ENCODE peak calls at places on chromosomes 6 and 20, in nine cellular contexts. One of them, this sample, is unnamed.

GRCh38 chr6:41929918-41930317 is 8.6 kb downstream of the BYSL start:
- DNase-seq in A549: no peak
- DNase-seq in mammary epithelial cell: no peak
- DNase-seq in ovary: no peak
- DNase-seq in lung: no peak
- DNase-seq in HCT116: no peak
- DNase-seq in effector memory CD4-positive, alpha-beta T cell: no peak
- DNase-seq in GM23338: no peak
- DNase-seq in A673: no peak
- DNase-seq in this sample: peak

GRCh38 chr20:19688031-19688806 is 69.8 kb upstream of the RIN2 start:
- DNase-seq in A549: peak
- DNase-seq in mammary epithelial cell: peak
- DNase-seq in ovary: peak
- DNase-seq in lung: peak
- DNase-seq in HCT116: peak
- DNase-seq in effector memory CD4-positive, alpha-beta T cell: no peak
- DNase-seq in GM23338: peak
- DNase-seq in A673: peak
- DNase-seq in this sample: no peak

GRCh38 chr6:169723991-169724553 is at the start of gene PHF10:
- DNase-seq in A549: peak
- DNase-seq in mammary epithelial cell: no peak
- DNase-seq in ovary: peak
- DNase-seq in lung: no peak
- DNase-seq in HCT116: no peak
- DNase-seq in effector memory CD4-positive, alpha-beta T cell: peak
- DNase-seq in GM23338: peak
- DNase-seq in A673: peak
- DNase-seq in this sample: peak

GRCh38 chr20:31608256-31608980 is 3.3 kb downstream of the ID1 start:
- DNase-seq in A549: peak
- DNase-seq in mammary epithelial cell: peak
- DNase-seq in ovary: peak
- DNase-seq in lung: peak
- DNase-seq in HCT116: peak
- DNase-seq in effector memory CD4-positive, alpha-beta T cell: no peak
- DNase-seq in GM23338: peak
- DNase-seq in A673: no peak
- DNase-seq in this sample: no peak

GRCh38 chr6:30685977-30686907 is at the start of gene PPP1R18:
- DNase-seq in A549: peak
- DNase-seq in mammary epithelial cell: peak
- DNase-seq in ovary: peak
- DNase-seq in lung: peak
- DNase-seq in HCT116: no peak
- DNase-seq in effector memory CD4-positive, alpha-beta T cell: peak
- DNase-seq in GM23338: peak
- DNase-seq in A673: peak
- DNase-seq in this sample: peak

GRCh38 chr20:59948828-59949720 is 8.9 kb downstream of the FAM217B start:
- DNase-seq in A549: peak
- DNase-seq in mammary epithelial cell: peak
- DNase-seq in ovary: no peak
- DNase-seq in lung: no peak
- DNase-seq in HCT116: peak
- DNase-seq in effector memory CD4-positive, alpha-beta T cell: no peak
- DNase-seq in GM23338: peak
- DNase-seq in A673: peak
- DNase-seq in this sample: no peak

GRCh38 chr6:121006024-121006423 is 328.3 kb downstream of the TBC1D32 start:
- DNase-seq in A549: no peak
- DNase-seq in mammary epithelial cell: no peak
- DNase-seq in ovary: no peak
- DNase-seq in lung: no peak
- DNase-seq in HCT116: no peak
- DNase-seq in effector memory CD4-positive, alpha-beta T cell: no peak
- DNase-seq in GM23338: no peak
- DNase-seq in A673: no peak
- DNase-seq in this sample: no peak

GRCh38 chr20:39775110-39775509 is 813.0 kb downstream of the DHX35 start:
- DNase-seq in A549: no peak
- DNase-seq in mammary epithelial cell: peak
- DNase-seq in ovary: peak
- DNase-seq in lung: peak
- DNase-seq in HCT116: no peak
- DNase-seq in effector memory CD4-positive, alpha-beta T cell: no peak
- DNase-seq in GM23338: no peak
- DNase-seq in A673: no peak
- DNase-seq in this sample: no peak

GRCh38 chr6:360791-361373 is 30.7 kb upstream of the IRF4 start:
- DNase-seq in A549: no peak
- DNase-seq in mammary epithelial cell: no peak
- DNase-seq in ovary: no peak
- DNase-seq in lung: no peak
- DNase-seq in HCT116: no peak
- DNase-seq in effector memory CD4-positive, alpha-beta T cell: no peak
- DNase-seq in GM23338: no peak
- DNase-seq in A673: no peak
- DNase-seq in this sample: no peak

DNA sequence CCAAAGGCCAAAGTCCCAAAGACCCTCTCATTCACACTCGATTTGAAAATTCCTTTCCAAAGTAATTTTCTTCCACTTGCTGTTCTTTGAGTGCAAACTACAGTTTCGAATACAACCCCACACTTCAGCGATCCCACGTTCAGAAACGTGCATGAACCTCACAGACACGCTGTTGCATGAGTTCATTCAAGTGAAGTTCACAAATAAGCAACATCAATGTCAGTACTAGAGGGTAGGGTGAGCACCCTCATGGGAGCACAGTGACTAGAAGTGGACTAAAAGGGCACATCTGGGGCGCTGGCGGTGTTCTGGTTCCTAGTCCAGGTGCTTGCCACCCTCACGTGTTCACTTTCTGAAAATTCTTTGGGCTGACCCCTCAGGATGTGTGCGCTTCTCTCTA is 59.0 kb downstream of the FAM50B start:
- DNase-seq in A549: no peak
- DNase-seq in mammary epithelial cell: no peak
- DNase-seq in ovary: no peak
- DNase-seq in lung: no peak
- DNase-seq in HCT116: no peak
- DNase-seq in effector memory CD4-positive, alpha-beta T cell: no peak
- DNase-seq in GM23338: no peak
- DNase-seq in A673: no peak
- DNase-seq in this sample: no peak
- H3K27ac ChIP-seq in A549: no peak
- H3K27ac ChIP-seq in mammary epithelial cell: no peak
- H3K27ac ChIP-seq in ovary: no peak
- H3K27ac ChIP-seq in lung: no peak
- H3K27ac ChIP-seq in HCT116: no peak
- H3K27ac ChIP-seq in effector memory CD4-positive, alpha-beta T cell: no peak
- H3K27ac ChIP-seq in GM23338: no peak
- H3K27ac ChIP-seq in A673: no peak
- H3K27ac ChIP-seq in this sample: no peak

GRCh38 chr20:64080813-64081619 is 1.1 kb downstream of the OPRL1 start:
- DNase-seq in A549: no peak
- DNase-seq in mammary epithelial cell: no peak
- DNase-seq in ovary: no peak
- DNase-seq in lung: no peak
- DNase-seq in HCT116: no peak
- DNase-seq in effector memory CD4-positive, alpha-beta T cell: no peak
- DNase-seq in GM23338: no peak
- DNase-seq in A673: no peak
- DNase-seq in this sample: no peak
- H3K4me3 ChIP-seq in A549: no peak
- H3K4me3 ChIP-seq in mammary epithelial cell: no peak
- H3K4me3 ChIP-seq in ovary: no peak
- H3K4me3 ChIP-seq in lung: no peak
- H3K4me3 ChIP-seq in HCT116: no peak
- H3K4me3 ChIP-seq in effector memory CD4-positive, alpha-beta T cell: no peak
- H3K4me3 ChIP-seq in GM23338: peak
- H3K4me3 ChIP-seq in A673: peak
- H3K4me3 ChIP-seq in this sample: no peak

GRCh38 chr20:63047946-63048345 is 41.2 kb upstream of the BHLHE23 start:
- DNase-seq in A549: no peak
- DNase-seq in mammary epithelial cell: no peak
- DNase-seq in ovary: no peak
- DNase-seq in lung: no peak
- DNase-seq in HCT116: no peak
- DNase-seq in effector memory CD4-positive, alpha-beta T cell: no peak
- DNase-seq in GM23338: no peak
- DNase-seq in A673: no peak
- DNase-seq in this sample: no peak
- H3K27ac ChIP-seq in A549: no peak
- H3K27ac ChIP-seq in mammary epithelial cell: no peak
- H3K27ac ChIP-seq in ovary: no peak
- H3K27ac ChIP-seq in lung: no peak
- H3K27ac ChIP-seq in HCT116: no peak
- H3K27ac ChIP-seq in effector memory CD4-positive, alpha-beta T cell: no peak
- H3K27ac ChIP-seq in GM23338: no peak
- H3K27ac ChIP-seq in A673: no peak
- H3K27ac ChIP-seq in this sample: no peak

GRCh38 chr6:36676142-36677058 is 2.1 kb upstream of the CDKN1A start:
- DNase-seq in A549: no peak
- DNase-seq in mammary epithelial cell: peak
- DNase-seq in ovary: no peak
- DNase-seq in lung: no peak
- DNase-seq in HCT116: no peak
- DNase-seq in effector memory CD4-positive, alpha-beta T cell: no peak
- DNase-seq in GM23338: no peak
- DNase-seq in A673: no peak
- DNase-seq in this sample: no peak

GRCh38 chr6:36677753-36678487 is 594 bp upstream of the CDKN1A start:
- DNase-seq in A549: no peak
- DNase-seq in mammary epithelial cell: peak
- DNase-seq in ovary: no peak
- DNase-seq in lung: no peak
- DNase-seq in HCT116: no peak
- DNase-seq in effector memory CD4-positive, alpha-beta T cell: no peak
- DNase-seq in GM23338: no peak
- DNase-seq in A673: no peak
- DNase-seq in this sample: no peak

GRCh38 chr6:36678488-36679042 is at the start of gene CDKN1A:
- DNase-seq in A549: peak
- DNase-seq in mammary epithelial cell: peak
- DNase-seq in ovary: peak
- DNase-seq in lung: peak
- DNase-seq in HCT116: peak
- DNase-seq in effector memory CD4-positive, alpha-beta T cell: peak
- DNase-seq in GM23338: peak
- DNase-seq in A673: peak
- DNase-seq in this sample: peak

GRCh38 chr6:36679043-36679821 is 718 bp downstream of the CDKN1A start:
- DNase-seq in A549: peak
- DNase-seq in mammary epithelial cell: peak
- DNase-seq in ovary: peak
- DNase-seq in lung: peak
- DNase-seq in HCT116: no peak
- DNase-seq in effector memory CD4-positive, alpha-beta T cell: peak
- DNase-seq in GM23338: peak
- DNase-seq in A673: peak
- DNase-seq in this sample: peak

DNA sequence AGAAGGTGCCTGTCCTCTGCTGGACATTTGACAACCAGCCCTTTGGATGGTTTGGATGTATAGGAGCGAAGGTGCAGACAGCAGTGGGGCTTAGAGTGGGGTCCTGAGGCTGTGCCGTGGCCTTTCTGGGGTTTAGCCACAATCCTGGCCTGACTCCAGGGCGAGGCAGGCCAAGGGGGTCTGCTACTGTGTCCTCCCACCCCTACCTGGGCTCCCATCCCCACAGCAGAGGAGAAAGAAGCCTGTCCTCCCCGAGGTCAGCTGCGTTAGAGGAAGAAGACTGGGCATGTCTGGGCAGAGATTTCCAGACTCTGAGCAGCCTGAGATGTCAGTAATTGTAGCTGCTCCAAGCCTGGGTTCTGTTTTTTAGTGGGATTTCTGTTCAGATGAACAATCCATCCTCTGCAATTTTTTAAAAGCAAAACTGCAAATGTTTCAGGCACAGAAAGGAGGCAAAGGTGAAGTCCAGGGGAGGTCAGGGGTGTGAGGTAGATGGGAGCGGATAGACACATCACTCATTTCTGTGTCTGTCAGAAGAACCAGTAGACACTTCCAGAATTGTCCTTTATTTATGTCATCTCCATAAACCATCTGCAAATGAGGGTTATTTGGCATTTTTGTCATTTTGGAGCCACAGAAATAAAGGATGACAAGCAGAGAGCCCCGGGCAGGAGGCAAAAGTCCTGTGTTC is 1.3 kb upstream of the CDKN1A start:
- DNase-seq in A549: no peak
- DNase-seq in mammary epithelial cell: peak
- DNase-seq in ovary: no peak
- DNase-seq in lung: no peak
- DNase-seq in HCT116: no peak
- DNase-seq in effector memory CD4-positive, alpha-beta T cell: no peak
- DNase-seq in GM23338: no peak
- DNase-seq in A673: no peak
- DNase-seq in this sample: no peak
- H3K4me3 ChIP-seq in A549: no peak
- H3K4me3 ChIP-seq in mammary epithelial cell: peak
- H3K4me3 ChIP-seq in ovary: no peak
- H3K4me3 ChIP-seq in lung: no peak
- H3K4me3 ChIP-seq in HCT116: no peak
- H3K4me3 ChIP-seq in effector memory CD4-positive, alpha-beta T cell: no peak
- H3K4me3 ChIP-seq in GM23338: peak
- H3K4me3 ChIP-seq in A673: no peak
- H3K4me3 ChIP-seq in this sample: no peak

This sample was measured in CD8-positive, alpha-beta memory T cell.